ENCODE peak calls at places on chromosome 17, in six cellular contexts. P is stimulated activated CD8-positive, alpha-beta memory T cell treated with anti-CD3 and anti-CD28 coated beads, Interleukin-4, amount 100 ng/mL, for 1 hour; E is HEK293T; L is activated gamma-delta T cell treated with Interleukin-2 at 50 U/mL for 16 hours; X is heart right ventricle; F is psoas muscle. J is an unnamed sample.

GRCh38 chr17:28372203-28372944 is 880 bp downstream of the SARM1 start:
- DNase-seq in P (no peak), E (peak; percentile 21), L (no peak), X (no peak), F (no peak), J (no peak)

GRCh38 chr17:9053406-9053805 is 32.1 kb downstream of the NTN1 start:
- DNase-seq in P (no peak), E (no peak), L (no peak), X (no peak), F (no peak), J (no peak)

GRCh38 chr17:32516940-32517711 is 30.3 kb downstream of the CDK5R1 start:
- DNase-seq in P (no peak), E (no peak), L (no peak), X (no peak), F (no peak), J (no peak)

GRCh38 chr17:47694818-47695663 is 1.1 kb downstream of the TBKBP1 start:
- DNase-seq in P (no peak), E (no peak), L (peak; percentile 40), X (peak; percentile 77), F (peak; percentile 84), J (no peak)

GRCh38 chr17:60390881-60391418 is 983 bp downstream of the USP32 start:
- DNase-seq in P (no peak), E (peak; percentile 31), L (peak; percentile 12), X (peak; percentile 14), F (peak; percentile 64), J (peak; percentile 25)

GRCh38 chr17:82933006-82933310 is 93.1 kb upstream of the ZNF750 start:
- DNase-seq in P (no peak), E (no peak), L (no peak), X (no peak), F (peak; percentile 28), J (no peak)

GRCh38 chr17:75970011-75970523 is 8.9 kb downstream of the ACOX1 start:
- DNase-seq in P (no peak), E (no peak), L (no peak), X (no peak), F (no peak), J (no peak)

GRCh38 chr17:5135726-5136579 is 20.1 kb downstream of the USP6 start:
- DNase-seq in P (no peak), E (no peak), L (no peak), X (no peak), F (no peak), J (no peak)

GRCh38 chr17:82823004-82823403 is 16.8 kb downstream of the ZNF750 start:
- DNase-seq in P (no peak), E (no peak), L (no peak), X (no peak), F (no peak), J (peak; percentile 45)

GRCh38 chr17:61415374-61416210 is 15.9 kb downstream of the TBX2 start:
- DNase-seq in P (no peak), E (no peak), L (no peak), X (no peak), F (peak; percentile 44), J (no peak)

GRCh38 chr17:3032258-3033247 is 30.9 kb downstream of the OR1D5 start:
- DNase-seq in P (no peak), E (no peak), L (no peak), X (no peak), F (no peak), J (no peak)

GRCh38 chr17:82807101-82807500 is 32.7 kb downstream of the ZNF750 start:
- DNase-seq in P (no peak), E (no peak), L (no peak), X (no peak), F (no peak), J (no peak)

GRCh38 chr17:67068999-67069398 is 24.6 kb downstream of the CACNG1 start:
- DNase-seq in P (no peak), E (no peak), L (no peak), X (no peak), F (no peak), J (no peak)

GRCh38 chr17:31919802-31920525 is 16.8 kb upstream of the SUZ12 start:
- DNase-seq in P (no peak), E (no peak), L (no peak), X (no peak), F (no peak), J (no peak)

GRCh38 chr17:38693700-38694329 is 11.3 kb upstream of the MLLT6 start:
- DNase-seq in P (no peak), E (no peak), L (no peak), X (peak; percentile 96), F (peak; percentile 94), J (no peak)

GRCh38 chr17:80944326-80944725 is 47.3 kb upstream of the CHMP6 start:
- DNase-seq in P (no peak), E (no peak), L (no peak), X (no peak), F (no peak), J (no peak)

GRCh38 chr17:44914698-44915271 is 515 bp downstream of the GFAP start:
- DNase-seq in P (no peak), E (no peak), L (no peak), X (no peak), F (no peak), J (no peak)

GRCh38 chr17:63751806-63752205 is 10.2 kb upstream of the STRADA start:
- DNase-seq in P (no peak), E (no peak), L (no peak), X (no peak), F (no peak), J (no peak)

GRCh38 chr17:39028690-39029089 is 61.5 kb upstream of the FBXO47 start:
- DNase-seq in P (no peak), E (no peak), L (no peak), X (no peak), F (no peak), J (no peak)